ENCODE peak calls at places on chromosome 7, in five cellular contexts. Y, O, K, Q and Z are unnamed samples.

GRCh38 chr7:100641860-100642533 is 645 bp upstream of the TFR2 start:
- DNase-seq in Y (no peak), O (no peak), K (no peak), Q (no peak), Z (no peak)

GRCh38 chr7:25805027-25805687 is 346.8 kb upstream of the NFE2L3 start:
- DNase-seq in Y (no peak), O (no peak), K (peak), Q (peak), Z (peak)

GRCh38 chr7:11931306-11931705 is 99.3 kb upstream of the THSD7A start:
- DNase-seq in Y (no peak), O (no peak), K (no peak), Q (no peak), Z (no peak)

GRCh38 chr7:129906700-129907099 is 46.1 kb downstream of the UBE2H start:
- DNase-seq in Y (no peak), O (no peak), K (no peak), Q (peak), Z (no peak)

GRCh38 chr7:2821161-2821841 is 22.8 kb downstream of the GNA12 start:
- DNase-seq in Y (peak), O (no peak), K (peak), Q (peak), Z (peak)

GRCh38 chr7:150388306-150388705 is 9.2 kb downstream of the ZNF775 start:
- DNase-seq in Y (no peak), O (no peak), K (no peak), Q (no peak), Z (no peak)

GRCh38 chr7:94374231-94374630 is 20.5 kb upstream of the COL1A2 start:
- DNase-seq in Y (peak), O (no peak), K (no peak), Q (peak), Z (no peak)

GRCh38 chr7:104650991-104651680 is 322.7 kb downstream of the LHFPL3 start:
- DNase-seq in Y (no peak), O (no peak), K (peak), Q (no peak), Z (peak)

GRCh38 chr7:70681847-70682350 is 450.0 kb upstream of the GALNT17 start:
- DNase-seq in Y (no peak), O (no peak), K (no peak), Q (peak), Z (no peak)

GRCh38 chr7:157526604-157527003 is 189.8 kb downstream of the DNAJB6 start:
- DNase-seq in Y (no peak), O (no peak), K (no peak), Q (no peak), Z (no peak)

GRCh38 chr7:102433319-102434038 is at the start of gene ORAI2:
- DNase-seq in Y (no peak), O (peak), K (peak), Q (peak), Z (peak)

GRCh38 chr7:100444311-100445278 is 8.3 kb upstream of the PPP1R35 start:
- DNase-seq in Y (no peak), O (no peak), K (no peak), Q (peak), Z (no peak)

GRCh38 chr7:70571986-70572385 is 560.0 kb upstream of the GALNT17 start:
- DNase-seq in Y (no peak), O (no peak), K (no peak), Q (no peak), Z (peak)

GRCh38 chr7:155252388-155252957 is 45.2 kb upstream of the INSIG1 start:
- DNase-seq in Y (no peak), O (no peak), K (no peak), Q (no peak), Z (no peak)

GRCh38 chr7:80432166-80432565 is 79.7 kb downstream of the GNAT3 start:
- DNase-seq in Y (no peak), O (no peak), K (no peak), Q (no peak), Z (no peak)

GRCh38 chr7:140989068-140989467 is 25.7 kb downstream of the MRPS33 start:
- DNase-seq in Y (no peak), O (no peak), K (no peak), Q (no peak), Z (no peak)

GRCh38 chr7:51263631-51264484 is 52.8 kb downstream of the COBL start:
- DNase-seq in Y (no peak), O (no peak), K (no peak), Q (no peak), Z (no peak)

GRCh38 chr7:27141138-27141537 is 2.3 kb downstream of the HOXA5 start:
- DNase-seq in Y (no peak), O (no peak), K (no peak), Q (no peak), Z (no peak)

GRCh38 chr7:16529697-16530096 is 3.1 kb downstream of the LRRC72 start:
- DNase-seq in Y (no peak), O (no peak), K (no peak), Q (no peak), Z (no peak)

GRCh38 chr7:99171731-99172130 is 27.8 kb upstream of the SMURF1 start:
- DNase-seq in Y (no peak), O (no peak), K (no peak), Q (peak), Z (no peak)

GRCh38 chr7:506391-506831 is 13.2 kb downstream of the PDGFA start:
- DNase-seq in Y (no peak), O (no peak), K (no peak), Q (no peak), Z (no peak)

GRCh38 chr7:117323877-117324699 is 1.2 kb upstream of the WNT2 start:
- DNase-seq in Y (peak), O (no peak), K (peak), Q (peak), Z (peak)

GRCh38 chr7:360454-361100 is 70.6 kb downstream of the FOXL3 start:
- DNase-seq in Y (no peak), O (peak), K (no peak), Q (no peak), Z (no peak)

GRCh38 chr7:157932498-157933218 is 595.9 kb downstream of the DNAJB6 start:
- DNase-seq in Y (no peak), O (no peak), K (no peak), Q (peak), Z (no peak)

GRCh38 chr7:37281368-37282092 is 167.1 kb downstream of the ELMO1 start:
- DNase-seq in Y (no peak), O (no peak), K (no peak), Q (no peak), Z (no peak)

GRCh38 chr7:55533050-55533728 is 39.1 kb downstream of the VOPP1 start:
- DNase-seq in Y (no peak), O (peak), K (no peak), Q (peak), Z (no peak)

GRCh38 chr7:112723416-112723815 is 66.8 kb downstream of the TMEM168 start:
- DNase-seq in Y (no peak), O (no peak), K (no peak), Q (peak), Z (no peak)

GRCh38 chr7:25708211-25708610 is 443.8 kb upstream of the NFE2L3 start:
- DNase-seq in Y (no peak), O (no peak), K (no peak), Q (no peak), Z (no peak)

GRCh38 chr7:155058861-155059355 is 11.2 kb upstream of the HTR5A start:
- DNase-seq in Y (no peak), O (no peak), K (no peak), Q (no peak), Z (peak)

GRCh38 chr7:100034871-100035510 is 14.6 kb upstream of the ZSCAN21 start:
- DNase-seq in Y (peak), O (no peak), K (no peak), Q (peak), Z (no peak)

GRCh38 chr7:125567686-125568085 is 638.1 kb upstream of the POT1 start:
- DNase-seq in Y (no peak), O (no peak), K (no peak), Q (no peak), Z (no peak)

GRCh38 chr7:1961776-1962276 is 270.9 kb downstream of the MAD1L1 start:
- DNase-seq in Y (peak), O (peak), K (no peak), Q (peak), Z (no peak)

GRCh38 chr7:130486114-130486962 is 5.5 kb upstream of the MEST start:
- DNase-seq in Y (no peak), O (peak), K (peak), Q (peak), Z (peak)

GRCh38 chr7:135664046-135664589 is 1.8 kb downstream of the STMP1 start:
- DNase-seq in Y (no peak), O (no peak), K (no peak), Q (peak), Z (no peak)

GRCh38 chr7:94174375-94174774 is 170.2 kb upstream of the BET1 start:
- DNase-seq in Y (no peak), O (no peak), K (no peak), Q (no peak), Z (no peak)

GRCh38 chr7:55173671-55174070 is 154.9 kb downstream of the EGFR start:
- DNase-seq in Y (no peak), O (no peak), K (no peak), Q (no peak), Z (no peak)

GRCh38 chr7:136931169-136931867 is 62.9 kb downstream of the CHRM2 start:
- DNase-seq in Y (no peak), O (no peak), K (no peak), Q (no peak), Z (no peak)